ENCODE peak calls at places on chromosomes 12 and 14, in ten cellular contexts. I, O, A, J, F, Q, H, X, L and V are unnamed samples.

GRCh38 chr12:89731064-89731463 is 22.4 kb upstream of the ATP2B1 start:
- DNase-seq in I (no peak), O (no peak), A (no peak), J (no peak), F (no peak), Q (peak; percentile 67), H (no peak), X (no peak), L (no peak), V (no peak)

GRCh38 chr12:5827591-5827990 is 117.5 kb downstream of the ANO2 start:
- DNase-seq in I (no peak), O (no peak), A (no peak), J (no peak), F (peak; percentile 46), Q (no peak), H (no peak), X (no peak), L (no peak), V (no peak)

GRCh38 chr14:53316504-53316903 is 163.4 kb upstream of the DDHD1 start:
- DNase-seq in I (no peak), O (no peak), A (no peak), J (no peak), F (no peak), Q (peak; percentile 7), H (no peak), X (no peak), L (no peak), V (no peak)

GRCh38 chr12:126547905-126548304 is 1482.7 kb downstream of the AACS start:
- DNase-seq in I (no peak), O (no peak), A (no peak), J (no peak), F (peak; percentile 47), Q (no peak), H (no peak), X (no peak), L (no peak), V (no peak)

GRCh38 chr14:103629503-103630121 is 601 bp downstream of the KLC1 start:
- DNase-seq in I (peak; percentile 70), O (no peak), A (no peak), J (peak; percentile 47), F (peak; percentile 85), Q (peak; percentile 70), H (peak; percentile 60), X (peak; percentile 30), L (peak; percentile 68), V (peak; percentile 46)

GRCh38 chr14:34699873-34700621 is 14.3 kb downstream of the CFL2 start:
- DNase-seq in I (no peak), O (no peak), A (peak; percentile 92), J (no peak), F (no peak), Q (peak; percentile 93), H (peak; percentile 58), X (no peak), L (no peak), V (no peak)

GRCh38 chr12:32273063-32273521 is 126.3 kb upstream of the FGD4 start:
- DNase-seq in I (no peak), O (no peak), A (peak; percentile 34), J (no peak), F (no peak), Q (peak; percentile 10), H (no peak), X (no peak), L (peak; percentile 36), V (no peak)

GRCh38 chr14:103056322-103057027 is 874 bp downstream of the CDC42BPB start:
- DNase-seq in I (peak; percentile 84), O (no peak), A (peak; percentile 35), J (peak; percentile 44), F (peak; percentile 78), Q (peak; percentile 70), H (peak; percentile 87), X (peak; percentile 43), L (peak; percentile 79), V (peak; percentile 71)

GRCh38 chr14:104700747-104701215 is 11.4 kb downstream of the INF2 start:
- DNase-seq in I (no peak), O (no peak), A (no peak), J (no peak), F (no peak), Q (no peak), H (no peak), X (no peak), L (no peak), V (no peak)

GRCh38 chr14:104700224-104700623 is 10.8 kb downstream of the INF2 start:
- DNase-seq in I (no peak), O (no peak), A (no peak), J (no peak), F (no peak), Q (no peak), H (no peak), X (no peak), L (no peak), V (no peak)

GRCh38 chr14:104698688-104699425 is 9.4 kb downstream of the INF2 start:
- DNase-seq in I (peak; percentile 70), O (no peak), A (no peak), J (no peak), F (no peak), Q (no peak), H (no peak), X (no peak), L (no peak), V (no peak)

GRCh38 chr14:104697892-104698583 is 8.6 kb downstream of the INF2 start:
- DNase-seq in I (no peak), O (no peak), A (no peak), J (no peak), F (peak; percentile 47), Q (no peak), H (no peak), X (no peak), L (no peak), V (no peak)

DNA sequence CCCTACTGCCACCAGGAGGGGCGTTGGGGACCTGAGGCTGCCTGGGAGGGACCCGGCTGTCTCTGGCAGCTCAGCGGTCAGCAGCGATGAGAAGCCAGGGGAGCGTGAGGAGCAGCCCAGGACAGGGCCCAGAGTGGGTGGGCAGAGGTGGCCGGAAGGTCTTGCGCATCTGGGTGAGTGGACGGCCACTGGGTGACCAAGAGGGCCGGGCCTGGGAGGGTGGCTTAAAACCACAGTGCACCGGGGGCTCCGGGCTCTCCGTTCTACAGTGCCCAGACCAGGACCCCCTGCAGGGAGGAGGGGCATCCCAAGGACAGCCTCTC is 10.0 kb downstream of the INF2 start:
- DNase-seq in I (no peak), O (no peak), A (no peak), J (no peak), F (no peak), Q (no peak), H (no peak), X (no peak), L (no peak), V (no peak)
- H3K4me1 ChIP-seq in I (peaks cover 80% of the 10 kb centered on the region), O (peaks cover 11% of the 10 kb centered on the region), A (peaks cover 33% of the 10 kb centered on the region), J (peaks cover 21% of the 10 kb centered on the region), F (peaks cover 15% of the 10 kb centered on the region), Q (peaks cover 5% of the 10 kb centered on the region), H (peaks cover 12% of the 10 kb centered on the region), X (no peaks in the 10 kb centered on the region), L (no peaks in the 10 kb centered on the region), V (no peaks in the 10 kb centered on the region)

DNA sequence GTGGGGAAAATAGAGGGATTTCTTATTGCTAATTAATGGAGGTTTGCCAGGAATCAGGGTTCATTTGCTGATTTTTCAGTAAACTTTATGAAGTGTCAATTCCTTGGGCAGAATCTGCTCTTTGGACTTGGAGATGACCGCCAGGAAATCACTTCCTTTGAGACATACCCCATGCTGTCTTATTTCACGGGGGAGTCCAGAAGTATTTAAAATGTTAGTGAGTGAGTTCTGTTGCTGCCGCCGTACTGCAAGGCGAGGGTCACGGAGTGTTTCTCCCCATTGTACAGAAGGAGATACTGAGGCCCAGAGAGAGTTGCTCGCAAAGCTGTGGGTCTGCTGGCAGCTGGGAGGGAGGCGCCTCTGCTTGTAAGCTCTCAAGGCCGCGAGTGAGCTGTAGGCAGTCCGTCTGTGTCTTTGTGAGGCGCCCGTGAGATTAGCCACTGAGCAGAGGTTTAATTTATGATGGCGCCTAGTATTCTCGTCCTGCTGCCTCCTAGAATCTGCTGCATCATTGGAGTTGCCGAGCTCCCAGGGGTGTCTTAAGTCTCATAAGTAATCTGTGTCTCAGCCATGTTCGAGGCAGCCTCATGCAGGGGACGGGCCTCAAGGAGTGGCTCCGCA is 88.2 kb downstream of the TSPAN9 start:
- DNase-seq in I (no peak), O (no peak), A (no peak), J (no peak), F (no peak), Q (no peak), H (no peak), X (no peak), L (no peak), V (no peak)
- H3K4me1 ChIP-seq in I (peaks cover 58% of the 10 kb centered on the region), O (peaks cover 1% of the 10 kb centered on the region), A (peaks cover 29% of the 10 kb centered on the region), J (no peaks in the 10 kb centered on the region), F (peaks cover 20% of the 10 kb centered on the region), Q (peaks cover 23% of the 10 kb centered on the region), H (peaks cover 17% of the 10 kb centered on the region), X (no peaks in the 10 kb centered on the region), L (no peaks in the 10 kb centered on the region), V (no peaks in the 10 kb centered on the region)

DNA sequence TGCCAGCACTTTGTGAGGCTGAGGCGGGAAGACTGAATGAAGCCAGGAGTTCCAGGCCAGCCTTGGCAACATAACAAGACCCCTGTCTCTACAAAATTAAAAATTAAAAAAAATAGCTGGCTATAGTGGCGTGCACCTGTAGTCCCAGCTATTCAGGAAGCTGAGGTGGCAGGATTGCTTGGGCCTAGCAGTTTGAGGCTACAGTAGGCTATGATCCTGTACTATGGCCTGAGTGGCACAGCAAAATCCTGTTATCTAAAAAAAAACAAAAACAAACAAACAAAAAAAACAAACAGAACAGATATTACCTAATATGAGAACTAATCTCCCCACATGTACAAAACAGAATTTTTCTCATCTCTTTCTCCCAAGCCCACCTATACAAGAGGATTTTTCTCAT is 15.7 kb downstream of the TMEM116 start:
- DNase-seq in I (no peak), O (no peak), A (no peak), J (no peak), F (no peak), Q (no peak), H (no peak), X (no peak), L (no peak), V (no peak)
- H3K4me1 ChIP-seq in I (peaks cover 70% of the 10 kb centered on the region), O (no peaks in the 10 kb centered on the region), A (no peaks in the 10 kb centered on the region), J (no peaks in the 10 kb centered on the region), F (no peaks in the 10 kb centered on the region), Q (peaks cover 7% of the 10 kb centered on the region), H (no peaks in the 10 kb centered on the region), X (no peaks in the 10 kb centered on the region), L (no peaks in the 10 kb centered on the region), V (no peaks in the 10 kb centered on the region)

GRCh38 chr12:54472494-54473262 is 724 bp downstream of the GTSF1 start:
- DNase-seq in I (no peak), O (no peak), A (no peak), J (no peak), F (no peak), Q (no peak), H (no peak), X (no peak), L (no peak), V (no peak)

GRCh38 chr12:54471793-54472192 is 1.6 kb downstream of the GTSF1 start:
- DNase-seq in I (no peak), O (no peak), A (no peak), J (no peak), F (no peak), Q (no peak), H (no peak), X (no peak), L (no peak), V (no peak)

GRCh38 chr12:54478270-54478669 is 4.9 kb upstream of the GTSF1 start:
- DNase-seq in I (no peak), O (no peak), A (no peak), J (no peak), F (no peak), Q (no peak), H (no peak), X (no peak), L (no peak), V (no peak)

GRCh38 chr12:54477259-54477658 is 3.9 kb upstream of the GTSF1 start:
- DNase-seq in I (no peak), O (no peak), A (no peak), J (no peak), F (no peak), Q (no peak), H (no peak), X (no peak), L (no peak), V (no peak)

DNA sequence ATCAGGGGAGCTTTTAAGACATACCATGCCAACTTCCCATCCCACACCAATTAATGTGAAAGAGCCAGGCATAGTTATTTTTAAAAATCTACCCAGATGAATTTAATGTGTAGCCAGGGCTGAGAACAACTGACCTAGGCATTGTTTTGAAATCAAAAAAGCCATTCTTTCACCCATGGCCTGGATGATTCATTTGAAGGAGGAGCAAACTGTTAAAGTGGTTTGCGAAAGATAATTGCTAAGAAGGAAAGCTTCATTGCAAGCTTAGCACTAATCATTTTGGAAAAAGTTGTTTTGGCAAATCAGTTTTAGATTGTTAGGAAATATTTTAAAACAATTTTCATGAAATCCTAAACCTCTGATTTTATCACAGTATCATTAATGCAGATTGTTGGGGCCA is 2.1 kb upstream of the GTSF1 start:
- DNase-seq in I (no peak), O (no peak), A (no peak), J (no peak), F (no peak), Q (peak; percentile 75), H (no peak), X (no peak), L (no peak), V (no peak)
- H3K4me1 ChIP-seq in I (no peaks in the 10 kb centered on the region), O (no peaks in the 10 kb centered on the region), A (no peaks in the 10 kb centered on the region), J (no peaks in the 10 kb centered on the region), F (peaks cover 22% of the 10 kb centered on the region), Q (peaks cover 18% of the 10 kb centered on the region), H (no peaks in the 10 kb centered on the region), X (no peaks in the 10 kb centered on the region), L (no peaks in the 10 kb centered on the region), V (no peaks in the 10 kb centered on the region)